ENCODE peak calls at places on chromosome 18, in ten cellular contexts. One of them, this sample, is unnamed.

GRCh38 chr18:63298393-63299015 is 21.1 kb downstream of the BCL2 start:
- DNase-seq in foreskin keratinocyte: no peak
- DNase-seq in dorsolateral prefrontal cortex: no peak
- DNase-seq in upper lobe of right lung: no peak
- DNase-seq in fibroblast of pulmonary artery: no peak
- DNase-seq in PC-9: no peak
- DNase-seq in heart right ventricle: no peak
- DNase-seq in heart left ventricle: no peak
- DNase-seq in RWPE2: no peak
- DNase-seq in A549: no peak
- DNase-seq in this sample: peak

GRCh38 chr18:42414756-42415454 is 459.9 kb downstream of the PIK3C3 start:
- DNase-seq in foreskin keratinocyte: peak
- DNase-seq in dorsolateral prefrontal cortex: no peak
- DNase-seq in upper lobe of right lung: no peak
- DNase-seq in fibroblast of pulmonary artery: peak
- DNase-seq in PC-9: no peak
- DNase-seq in heart right ventricle: no peak
- DNase-seq in heart left ventricle: no peak
- DNase-seq in RWPE2: no peak
- DNase-seq in A549: no peak
- DNase-seq in this sample: no peak

GRCh38 chr18:13267517-13267916 is 49.0 kb downstream of the LDLRAD4 start:
- DNase-seq in foreskin keratinocyte: no peak
- DNase-seq in dorsolateral prefrontal cortex: no peak
- DNase-seq in upper lobe of right lung: peak
- DNase-seq in fibroblast of pulmonary artery: no peak
- DNase-seq in PC-9: peak
- DNase-seq in heart right ventricle: no peak
- DNase-seq in heart left ventricle: no peak
- DNase-seq in RWPE2: no peak
- DNase-seq in A549: no peak
- DNase-seq in this sample: peak

GRCh38 chr18:67710639-67711038 is 194.1 kb upstream of the DSEL start:
- DNase-seq in foreskin keratinocyte: no peak
- DNase-seq in dorsolateral prefrontal cortex: no peak
- DNase-seq in upper lobe of right lung: no peak
- DNase-seq in fibroblast of pulmonary artery: no peak
- DNase-seq in PC-9: no peak
- DNase-seq in heart right ventricle: no peak
- DNase-seq in heart left ventricle: no peak
- DNase-seq in RWPE2: no peak
- DNase-seq in A549: no peak
- DNase-seq in this sample: peak

GRCh38 chr18:9335255-9336045 is 877 bp downstream of the TWSG1 start:
- DNase-seq in foreskin keratinocyte: no peak
- DNase-seq in dorsolateral prefrontal cortex: no peak
- DNase-seq in upper lobe of right lung: no peak
- DNase-seq in fibroblast of pulmonary artery: peak
- DNase-seq in PC-9: no peak
- DNase-seq in heart right ventricle: no peak
- DNase-seq in heart left ventricle: no peak
- DNase-seq in RWPE2: no peak
- DNase-seq in A549: no peak
- DNase-seq in this sample: peak

GRCh38 chr18:50749421-50749820 is 70.4 kb downstream of the MRO start:
- DNase-seq in foreskin keratinocyte: no peak
- DNase-seq in dorsolateral prefrontal cortex: no peak
- DNase-seq in upper lobe of right lung: no peak
- DNase-seq in fibroblast of pulmonary artery: no peak
- DNase-seq in PC-9: no peak
- DNase-seq in heart right ventricle: no peak
- DNase-seq in heart left ventricle: no peak
- DNase-seq in RWPE2: no peak
- DNase-seq in A549: no peak
- DNase-seq in this sample: no peak

GRCh38 chr18:13629841-13630747 is 96.3 kb downstream of the FAM210A start:
- DNase-seq in foreskin keratinocyte: peak
- DNase-seq in dorsolateral prefrontal cortex: peak
- DNase-seq in upper lobe of right lung: no peak
- DNase-seq in fibroblast of pulmonary artery: peak
- DNase-seq in PC-9: peak
- DNase-seq in heart right ventricle: no peak
- DNase-seq in heart left ventricle: no peak
- DNase-seq in RWPE2: no peak
- DNase-seq in A549: peak
- DNase-seq in this sample: peak

GRCh38 chr18:3910507-3910906 is 460.5 kb downstream of the TGIF1 start:
- DNase-seq in foreskin keratinocyte: no peak
- DNase-seq in dorsolateral prefrontal cortex: no peak
- DNase-seq in upper lobe of right lung: no peak
- DNase-seq in fibroblast of pulmonary artery: no peak
- DNase-seq in PC-9: no peak
- DNase-seq in heart right ventricle: no peak
- DNase-seq in heart left ventricle: no peak
- DNase-seq in RWPE2: no peak
- DNase-seq in A549: no peak
- DNase-seq in this sample: no peak

GRCh38 chr18:30929718-30930117 is 112.8 kb downstream of the DSC3 start:
- DNase-seq in foreskin keratinocyte: no peak
- DNase-seq in dorsolateral prefrontal cortex: no peak
- DNase-seq in upper lobe of right lung: no peak
- DNase-seq in fibroblast of pulmonary artery: no peak
- DNase-seq in PC-9: no peak
- DNase-seq in heart right ventricle: no peak
- DNase-seq in heart left ventricle: no peak
- DNase-seq in RWPE2: no peak
- DNase-seq in A549: no peak
- DNase-seq in this sample: no peak

GRCh38 chr18:70390366-70391090 is 101.7 kb downstream of the SOCS6 start:
- DNase-seq in foreskin keratinocyte: no peak
- DNase-seq in dorsolateral prefrontal cortex: no peak
- DNase-seq in upper lobe of right lung: no peak
- DNase-seq in fibroblast of pulmonary artery: no peak
- DNase-seq in PC-9: no peak
- DNase-seq in heart right ventricle: no peak
- DNase-seq in heart left ventricle: no peak
- DNase-seq in RWPE2: no peak
- DNase-seq in A549: no peak
- DNase-seq in this sample: no peak

GRCh38 chr18:57561728-57562423 is 24.6 kb downstream of the FECH start:
- DNase-seq in foreskin keratinocyte: peak
- DNase-seq in dorsolateral prefrontal cortex: no peak
- DNase-seq in upper lobe of right lung: no peak
- DNase-seq in fibroblast of pulmonary artery: peak
- DNase-seq in PC-9: peak
- DNase-seq in heart right ventricle: no peak
- DNase-seq in heart left ventricle: no peak
- DNase-seq in RWPE2: no peak
- DNase-seq in A549: peak
- DNase-seq in this sample: peak

GRCh38 chr18:68391801-68392200 is 323.1 kb downstream of the TMX3 start:
- DNase-seq in foreskin keratinocyte: no peak
- DNase-seq in dorsolateral prefrontal cortex: no peak
- DNase-seq in upper lobe of right lung: no peak
- DNase-seq in fibroblast of pulmonary artery: no peak
- DNase-seq in PC-9: no peak
- DNase-seq in heart right ventricle: no peak
- DNase-seq in heart left ventricle: no peak
- DNase-seq in RWPE2: no peak
- DNase-seq in A549: no peak
- DNase-seq in this sample: no peak

GRCh38 chr18:13544953-13545352 is 181.4 kb downstream of the FAM210A start:
- DNase-seq in foreskin keratinocyte: no peak
- DNase-seq in dorsolateral prefrontal cortex: no peak
- DNase-seq in upper lobe of right lung: no peak
- DNase-seq in fibroblast of pulmonary artery: no peak
- DNase-seq in PC-9: no peak
- DNase-seq in heart right ventricle: no peak
- DNase-seq in heart left ventricle: no peak
- DNase-seq in RWPE2: no peak
- DNase-seq in A549: no peak
- DNase-seq in this sample: no peak

GRCh38 chr18:58087928-58088722 is 44.1 kb downstream of the NEDD4L start:
- DNase-seq in foreskin keratinocyte: peak
- DNase-seq in dorsolateral prefrontal cortex: no peak
- DNase-seq in upper lobe of right lung: peak
- DNase-seq in fibroblast of pulmonary artery: no peak
- DNase-seq in PC-9: peak
- DNase-seq in heart right ventricle: no peak
- DNase-seq in heart left ventricle: no peak
- DNase-seq in RWPE2: peak
- DNase-seq in A549: no peak
- DNase-seq in this sample: peak

DNA sequence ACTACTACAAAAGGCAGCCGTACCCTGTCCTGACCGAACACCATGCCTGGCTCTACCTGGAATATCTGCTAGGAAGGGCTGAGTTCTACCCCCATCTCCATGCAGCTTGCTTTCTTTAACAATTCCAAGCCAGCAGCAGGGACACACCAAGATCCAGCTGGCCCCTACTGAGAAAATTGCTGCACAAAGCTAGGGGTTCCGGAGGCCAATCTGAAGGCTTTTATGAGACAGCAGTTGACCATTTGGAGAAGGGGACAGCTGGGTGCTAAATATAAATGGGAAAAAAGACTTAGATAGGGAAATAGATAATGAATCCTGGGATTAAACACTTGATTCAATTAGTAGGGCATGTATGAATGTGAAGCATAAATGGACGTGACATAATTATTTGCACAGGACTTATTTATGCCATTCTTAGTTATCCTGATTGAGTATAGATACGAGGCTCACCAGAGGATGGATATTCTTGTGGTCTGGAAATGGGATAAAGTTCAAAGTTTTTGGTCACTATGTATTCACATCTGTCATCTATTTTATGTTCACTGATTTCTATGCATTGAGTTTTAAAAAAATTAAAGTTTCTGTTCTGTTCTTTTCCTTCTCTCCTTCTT is 204.0 kb downstream of the ZNF521 start:
- DNase-seq in foreskin keratinocyte: no peak
- DNase-seq in dorsolateral prefrontal cortex: no peak
- DNase-seq in upper lobe of right lung: no peak
- DNase-seq in fibroblast of pulmonary artery: no peak
- DNase-seq in PC-9: no peak
- DNase-seq in heart right ventricle: no peak
- DNase-seq in heart left ventricle: no peak
- DNase-seq in RWPE2: no peak
- DNase-seq in A549: no peak
- DNase-seq in this sample: no peak
- TF ChIP-seq CTCF in foreskin keratinocyte: no peak
- TF ChIP-seq CTCF in dorsolateral prefrontal cortex: no peak
- TF ChIP-seq CTCF in upper lobe of right lung: no peak
- TF ChIP-seq CTCF in fibroblast of pulmonary artery: no peak
- TF ChIP-seq CTCF in PC-9: no peak
- TF ChIP-seq CTCF in heart right ventricle: no peak
- TF ChIP-seq CTCF in heart left ventricle: no peak
- TF ChIP-seq CTCF in RWPE2: no peak
- TF ChIP-seq CTCF in A549: no peak
- TF ChIP-seq CTCF in this sample: no peak

GRCh38 chr18:33404244-33404873 is 36.2 kb downstream of the CCDC178 start:
- DNase-seq in foreskin keratinocyte: no peak
- DNase-seq in dorsolateral prefrontal cortex: no peak
- DNase-seq in upper lobe of right lung: no peak
- DNase-seq in fibroblast of pulmonary artery: peak
- DNase-seq in PC-9: no peak
- DNase-seq in heart right ventricle: no peak
- DNase-seq in heart left ventricle: no peak
- DNase-seq in RWPE2: no peak
- DNase-seq in A549: no peak
- DNase-seq in this sample: no peak
- TF ChIP-seq CTCF in foreskin keratinocyte: peak
- TF ChIP-seq CTCF in dorsolateral prefrontal cortex: no peak
- TF ChIP-seq CTCF in upper lobe of right lung: peak
- TF ChIP-seq CTCF in fibroblast of pulmonary artery: peak
- TF ChIP-seq CTCF in PC-9: peak
- TF ChIP-seq CTCF in heart right ventricle: peak
- TF ChIP-seq CTCF in heart left ventricle: no peak
- TF ChIP-seq CTCF in RWPE2: peak
- TF ChIP-seq CTCF in A549: no peak
- TF ChIP-seq CTCF in this sample: peak

GRCh38 chr18:46174317-46175039 is 70.3 kb downstream of the HAUS1 start:
- DNase-seq in foreskin keratinocyte: no peak
- DNase-seq in dorsolateral prefrontal cortex: no peak
- DNase-seq in upper lobe of right lung: peak
- DNase-seq in fibroblast of pulmonary artery: no peak
- DNase-seq in PC-9: no peak
- DNase-seq in heart right ventricle: peak
- DNase-seq in heart left ventricle: peak
- DNase-seq in RWPE2: no peak
- DNase-seq in A549: no peak
- DNase-seq in this sample: peak
- TF ChIP-seq CTCF in foreskin keratinocyte: peak
- TF ChIP-seq CTCF in dorsolateral prefrontal cortex: no peak
- TF ChIP-seq CTCF in upper lobe of right lung: no peak
- TF ChIP-seq CTCF in fibroblast of pulmonary artery: peak
- TF ChIP-seq CTCF in PC-9: no peak
- TF ChIP-seq CTCF in heart right ventricle: peak
- TF ChIP-seq CTCF in heart left ventricle: no peak
- TF ChIP-seq CTCF in RWPE2: no peak
- TF ChIP-seq CTCF in A549: no peak
- TF ChIP-seq CTCF in this sample: no peak

GRCh38 chr18:59266459-59266858 is 6.8 kb downstream of the RAX start:
- DNase-seq in foreskin keratinocyte: no peak
- DNase-seq in dorsolateral prefrontal cortex: no peak
- DNase-seq in upper lobe of right lung: no peak
- DNase-seq in fibroblast of pulmonary artery: no peak
- DNase-seq in PC-9: no peak
- DNase-seq in heart right ventricle: no peak
- DNase-seq in heart left ventricle: no peak
- DNase-seq in RWPE2: no peak
- DNase-seq in A549: no peak
- DNase-seq in this sample: no peak

GRCh38 chr18:59266876-59267510 is 6.3 kb downstream of the RAX start:
- DNase-seq in foreskin keratinocyte: no peak
- DNase-seq in dorsolateral prefrontal cortex: no peak
- DNase-seq in upper lobe of right lung: no peak
- DNase-seq in fibroblast of pulmonary artery: no peak
- DNase-seq in PC-9: no peak
- DNase-seq in heart right ventricle: no peak
- DNase-seq in heart left ventricle: no peak
- DNase-seq in RWPE2: no peak
- DNase-seq in A549: no peak
- DNase-seq in this sample: no peak

GRCh38 chr18:59268127-59268721 is 5.0 kb downstream of the RAX start:
- DNase-seq in foreskin keratinocyte: no peak
- DNase-seq in dorsolateral prefrontal cortex: no peak
- DNase-seq in upper lobe of right lung: no peak
- DNase-seq in fibroblast of pulmonary artery: no peak
- DNase-seq in PC-9: no peak
- DNase-seq in heart right ventricle: no peak
- DNase-seq in heart left ventricle: no peak
- DNase-seq in RWPE2: no peak
- DNase-seq in A549: no peak
- DNase-seq in this sample: no peak

GRCh38 chr18:59268722-59269562 is 4.3 kb downstream of the RAX start:
- DNase-seq in foreskin keratinocyte: no peak
- DNase-seq in dorsolateral prefrontal cortex: no peak
- DNase-seq in upper lobe of right lung: peak
- DNase-seq in fibroblast of pulmonary artery: peak
- DNase-seq in PC-9: no peak
- DNase-seq in heart right ventricle: peak
- DNase-seq in heart left ventricle: no peak
- DNase-seq in RWPE2: no peak
- DNase-seq in A549: peak
- DNase-seq in this sample: peak

GRCh38 chr18:59267511-59268126 is 5.6 kb downstream of the RAX start:
- DNase-seq in foreskin keratinocyte: no peak
- DNase-seq in dorsolateral prefrontal cortex: no peak
- DNase-seq in upper lobe of right lung: no peak
- DNase-seq in fibroblast of pulmonary artery: no peak
- DNase-seq in PC-9: no peak
- DNase-seq in heart right ventricle: no peak
- DNase-seq in heart left ventricle: no peak
- DNase-seq in RWPE2: no peak
- DNase-seq in A549: peak
- DNase-seq in this sample: peak
- TF ChIP-seq CTCF in foreskin keratinocyte: peak
- TF ChIP-seq CTCF in dorsolateral prefrontal cortex: no peak
- TF ChIP-seq CTCF in upper lobe of right lung: no peak
- TF ChIP-seq CTCF in fibroblast of pulmonary artery: no peak
- TF ChIP-seq CTCF in PC-9: no peak
- TF ChIP-seq CTCF in heart right ventricle: no peak
- TF ChIP-seq CTCF in heart left ventricle: no peak
- TF ChIP-seq CTCF in RWPE2: no peak
- TF ChIP-seq CTCF in A549: no peak
- TF ChIP-seq CTCF in this sample: no peak

This sample was measured in activated CD8-positive, alpha-beta T cell treated with anti-CD3 and anti-CD28 coated beads for 36 hours.